ENCODE peak calls at places on chromosomes 11 and 22, in six cellular contexts. Y, M, G, D, N and O are unnamed samples.

GRCh38 chr11:88521354-88522310 is 184.1 kb upstream of the CTSC start:
- DNase-seq in Y (no peak), M (no peak), G (no peak), D (peak; percentile 34), N (no peak), O (no peak)

GRCh38 chr11:62133328-62134065 is 9.7 kb downstream of the INCENP start:
- DNase-seq in Y (no peak), M (no peak), G (no peak), D (no peak), N (no peak), O (peak; percentile 20)

GRCh38 chr11:113538801-113539200 is 63.6 kb upstream of the DRD2 start:
- DNase-seq in Y (no peak), M (no peak), G (no peak), D (no peak), N (no peak), O (no peak)

GRCh38 chr11:113862430-113862829 is 12.9 kb downstream of the USP28 start:
- DNase-seq in Y (peak; percentile 79), M (peak; percentile 54), G (no peak), D (peak; percentile 71), N (no peak), O (no peak)

GRCh38 chr11:69509846-69510390 is 28.5 kb downstream of the LINC01488 start:
- DNase-seq in Y (no peak), M (no peak), G (no peak), D (no peak), N (no peak), O (no peak)

GRCh38 chr22:48919851-48920589 is 907.7 kb downstream of the BRD1 start:
- DNase-seq in Y (no peak), M (no peak), G (no peak), D (no peak), N (no peak), O (no peak)

GRCh38 chr11:45209904-45210699 is 63.7 kb downstream of the PRDM11 start:
- DNase-seq in Y (no peak), M (no peak), G (no peak), D (peak; percentile 21), N (no peak), O (peak; percentile 46)

GRCh38 chr22:43313497-43314474 is 29.4 kb downstream of the SCUBE1 start:
- DNase-seq in Y (no peak), M (no peak), G (no peak), D (no peak), N (no peak), O (no peak)

GRCh38 chr11:48034926-48035876 is 54.8 kb downstream of the PTPRJ start:
- DNase-seq in Y (no peak), M (no peak), G (no peak), D (no peak), N (no peak), O (no peak)

GRCh38 chr11:12544986-12545775 is 129.0 kb upstream of the TEAD1 start:
- DNase-seq in Y (no peak), M (no peak), G (no peak), D (peak; percentile 59), N (no peak), O (no peak)

GRCh38 chr11:28123151-28123571 is 15.0 kb downstream of the METTL15 start:
- DNase-seq in Y (peak; percentile 10), M (no peak), G (no peak), D (peak; percentile 82), N (no peak), O (no peak)

GRCh38 chr11:94171693-94172440 is 43.2 kb downstream of the PANX1 start:
- DNase-seq in Y (peak; percentile 31), M (peak; percentile 32), G (peak; percentile 84), D (peak; percentile 50), N (no peak), O (peak; percentile 39)
- TF ChIP-seq SMC3 in Y (peak; percentile 77), M (peak; percentile 53), G (peak; percentile 57), D (peak; percentile 61), N (peak; percentile 37), O (peak; percentile 40)

DNA sequence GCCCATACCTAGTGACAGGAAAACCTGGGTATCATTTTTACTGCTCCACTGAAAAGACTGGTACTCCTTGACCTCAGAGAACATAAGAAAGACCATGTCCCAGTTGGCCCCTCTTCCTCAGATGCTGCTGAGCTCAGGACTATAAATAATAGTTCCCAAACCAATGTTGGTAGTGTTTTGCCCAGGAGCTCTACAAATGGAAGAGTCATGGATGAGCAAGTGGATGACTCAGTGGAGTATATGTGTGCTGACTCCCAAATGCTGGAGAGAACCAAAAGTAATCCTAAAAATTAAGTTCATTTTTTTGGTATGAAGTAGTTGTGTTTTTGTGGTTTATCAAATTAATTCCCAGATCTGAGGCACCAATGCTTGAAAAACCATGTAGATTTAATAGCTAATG is 482.0 kb downstream of the KCNA4 start:
- DNase-seq in Y (no peak), M (no peak), G (no peak), D (no peak), N (no peak), O (no peak)
- TF ChIP-seq RFX5 in Y (no peak), M (no peak), G (no peak), D (no peak), N (no peak), O (no peak)

DNA sequence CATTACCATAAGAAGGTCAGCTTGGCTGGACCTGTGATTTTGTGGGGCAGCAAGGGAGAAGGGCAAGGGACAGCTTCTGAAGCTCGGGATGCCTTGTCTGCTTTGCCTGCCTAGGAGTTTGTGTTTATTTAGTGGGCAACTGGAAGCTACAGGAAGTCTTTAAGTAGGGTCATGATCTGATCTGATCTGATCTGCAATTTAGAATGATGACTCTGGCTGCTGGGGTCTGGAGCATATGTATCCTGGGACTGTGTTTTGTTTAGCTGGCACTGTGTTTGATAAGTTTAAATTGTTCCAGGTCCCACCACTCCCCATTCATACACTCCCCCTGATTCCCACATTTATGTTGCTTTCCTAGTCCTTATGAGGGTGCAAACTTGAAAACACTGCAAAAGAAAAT is 47.7 kb upstream of the HTATIP2 start:
- DNase-seq in Y (no peak), M (no peak), G (no peak), D (no peak), N (no peak), O (peak; percentile 49)
- TF ChIP-seq SMC3 in Y (no peak), M (no peak), G (no peak), D (no peak), N (no peak), O (no peak)

DNA sequence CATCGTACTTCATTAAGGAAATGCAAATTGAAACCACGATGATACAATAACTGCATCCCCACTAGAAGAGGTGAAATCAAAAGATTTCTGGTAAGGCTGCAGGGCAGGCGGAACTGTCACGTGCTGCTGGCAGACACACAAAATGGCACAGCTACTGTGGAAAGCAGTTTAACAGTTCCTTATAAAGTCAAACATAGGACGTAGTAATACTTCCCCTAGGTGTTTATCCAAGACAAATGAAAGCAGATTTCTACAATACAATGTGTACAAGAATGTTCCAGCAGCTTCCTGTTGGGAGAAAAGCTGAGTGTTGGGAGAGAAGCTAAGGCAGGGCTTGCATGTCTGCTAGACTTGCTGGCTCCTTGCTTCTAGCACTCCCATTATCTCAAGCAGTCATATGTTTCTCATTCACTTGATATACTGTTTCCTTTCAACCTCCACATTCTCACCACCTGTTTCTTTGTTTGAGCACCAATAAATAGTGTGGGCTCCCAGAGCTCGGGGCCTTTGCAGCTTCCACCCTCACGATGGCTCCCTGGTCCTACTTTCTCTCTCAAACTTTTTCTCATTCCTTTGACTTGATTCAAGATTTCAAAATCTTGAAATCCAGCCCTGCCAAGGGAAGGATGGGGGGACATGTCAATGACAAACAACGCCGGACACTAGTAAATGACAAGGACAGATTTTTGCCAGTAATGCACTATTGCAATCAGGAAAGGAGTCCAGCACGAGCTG is 21.3 kb upstream of the IL17RA start:
- DNase-seq in Y (no peak), M (no peak), G (no peak), D (no peak), N (no peak), O (no peak)
- TF ChIP-seq RFX5 in Y (no peak), M (no peak), G (no peak), D (no peak), N (no peak), O (no peak)

GRCh38 chr11:65058419-65059054 is at the start of gene NAALADL1:
- DNase-seq in Y (peak; percentile 49), M (no peak), G (no peak), D (no peak), N (no peak), O (no peak)

GRCh38 chr11:65063532-65063931 is 5.2 kb upstream of the NAALADL1 start:
- DNase-seq in Y (no peak), M (no peak), G (no peak), D (no peak), N (no peak), O (no peak)

GRCh38 chr11:65059959-65060824 is 1.8 kb upstream of the NAALADL1 start:
- DNase-seq in Y (no peak), M (no peak), G (peak; percentile 52), D (peak; percentile 22), N (no peak), O (no peak)

GRCh38 chr11:65059523-65059922 is 1.2 kb upstream of the NAALADL1 start:
- DNase-seq in Y (no peak), M (no peak), G (no peak), D (no peak), N (no peak), O (no peak)

DNA sequence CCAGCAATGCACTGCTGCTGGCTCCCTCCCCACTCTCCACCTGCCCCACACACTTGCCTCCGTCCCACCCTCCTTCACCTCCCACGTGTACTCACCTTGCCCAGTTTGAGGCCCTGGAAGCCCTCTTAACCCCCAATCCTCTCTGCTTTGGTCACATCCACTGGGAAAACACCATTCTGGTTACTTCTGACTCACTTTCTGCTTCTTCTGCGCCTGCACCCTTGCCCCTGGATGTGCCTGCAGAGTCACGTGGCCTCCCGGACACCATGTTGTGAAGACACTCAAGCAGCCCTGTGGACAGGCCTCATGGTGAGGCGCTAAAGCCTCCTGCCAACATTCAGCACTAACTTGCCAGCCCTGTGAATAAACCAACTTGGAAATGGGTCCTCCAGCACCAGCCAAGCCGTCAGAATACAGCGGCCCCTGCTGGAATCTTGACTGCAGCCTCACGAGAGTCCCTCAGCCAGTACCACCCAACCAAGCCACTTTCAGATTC is 2.6 kb upstream of the NAALADL1 start:
- DNase-seq in Y (peak; percentile 42), M (peak; percentile 47), G (no peak), D (no peak), N (no peak), O (no peak)
- TF ChIP-seq SMC3 in Y (peak; percentile 60), M (no peak), G (peak; percentile 34), D (no peak), N (no peak), O (no peak)

GRCh38 chr22:22573047-22573889 is 14.2 kb upstream of the PRAME start:
- DNase-seq in Y (no peak), M (no peak), G (no peak), D (no peak), N (no peak), O (no peak)
- TF ChIP-seq RFX5 in Y (no peak), M (no peak), G (no peak), D (no peak), N (no peak), O (no peak)

GRCh38 chr11:123478352-123478986 is 48.4 kb downstream of the GRAMD1B start:
- DNase-seq in Y (peak; percentile 64), M (peak; percentile 80), G (peak; percentile 65), D (peak; percentile 85), N (peak; percentile 60), O (peak; percentile 76)
- TF ChIP-seq SMC3 in Y (peak; percentile 61), M (peak; percentile 61), G (no peak), D (peak; percentile 88), N (peak; percentile 80), O (peak; percentile 83)

GRCh38 chr11:2928605-2929510 is at the start of gene PHLDA2:
- DNase-seq in Y (no peak), M (peak; percentile 74), G (peak; percentile 75), D (peak; percentile 85), N (no peak), O (peak; percentile 74)
- TF ChIP-seq RFX5 in Y (no peak), M (no peak), G (no peak), D (no peak), N (no peak), O (no peak)

GRCh38 chr22:23036684-23037428 is 33.5 kb upstream of the GNAZ start:
- DNase-seq in Y (peak; percentile 70), M (peak; percentile 9), G (peak; percentile 54), D (peak; percentile 41), N (no peak), O (peak; percentile 17)
- TF ChIP-seq SMC3 in Y (no peak), M (no peak), G (no peak), D (no peak), N (no peak), O (no peak)